ENCODE peak calls at places on chromosomes 12 and 14, in eight cellular contexts. Q is aorta; U is SK-N-DZ; F is stimulated activated CD4-positive, alpha-beta T cell treated with anti-CD3 and anti-CD28 coated beads, Interleukin-15, amount 100 ng/mL, for 24 hours; A is naive thymus-derived CD4-positive, alpha-beta T cell; Z is ascending aorta; T is RWPE1; D is EH. H is an unnamed sample.

GRCh38 chr14:89417469-89418225 is 614 bp upstream of the FOXN3 start:
- DNase-seq in Q (peak), U (peak), F (peak), A (peak), Z (peak), T (no peak), D (peak), H (peak)

GRCh38 chr14:67510121-67510520 is 21.6 kb upstream of the TMEM229B start:
- DNase-seq in Q (no peak), U (no peak), F (no peak), A (no peak), Z (no peak), T (no peak), D (peak), H (no peak)

GRCh38 chr12:25241171-25242020 is 9.3 kb downstream of the KRAS start:
- DNase-seq in Q (no peak), U (peak), F (no peak), A (peak), Z (no peak), T (no peak), D (peak), H (peak)

GRCh38 chr12:88451254-88451653 is 129.0 kb downstream of the KITLG start:
- DNase-seq in Q (no peak), U (no peak), F (no peak), A (no peak), Z (no peak), T (no peak), D (peak), H (no peak)

GRCh38 chr12:92141585-92142244 is 3.9 kb downstream of the BTG1 start:
- DNase-seq in Q (no peak), U (no peak), F (no peak), A (peak), Z (no peak), T (no peak), D (no peak), H (peak)

GRCh38 chr12:66002812-66003211 is 127.7 kb downstream of the LLPH start:
- DNase-seq in Q (no peak), U (no peak), F (no peak), A (no peak), Z (no peak), T (no peak), D (peak), H (no peak)

GRCh38 chr12:50828121-50828520 is 14.6 kb upstream of the TMPRSS12 start:
- DNase-seq in Q (no peak), U (no peak), F (no peak), A (no peak), Z (no peak), T (no peak), D (no peak), H (no peak)

GRCh38 chr12:12721251-12721689 is 4.1 kb downstream of the CDKN1B start:
- DNase-seq in Q (no peak), U (no peak), F (no peak), A (peak), Z (no peak), T (no peak), D (peak), H (no peak)

GRCh38 chr12:522692-523378 is 63.1 kb downstream of the B4GALNT3 start:
- DNase-seq in Q (no peak), U (peak), F (no peak), A (no peak), Z (no peak), T (no peak), D (no peak), H (no peak)

GRCh38 chr12:95480230-95480629 is 6.3 kb downstream of the METAP2 start:
- DNase-seq in Q (no peak), U (no peak), F (no peak), A (no peak), Z (no peak), T (no peak), D (peak), H (no peak)